ENCODE peak calls at places on chromosome 14, in four cellular contexts. One of them, this sample, is unnamed.
A peak's percentile ranks its signal among the peaks of the same experiment; 100 is the strongest.

GRCh38 chr14:94079891-94080605 is 954 bp downstream of the DDX24 start:
- DNase-seq in transverse colon: no peak
- DNase-seq in lung: no peak
- DNase-seq in breast epithelium: no peak
- DNase-seq in this sample: no peak

GRCh38 chr14:85296466-85297210 is 233.3 kb upstream of the FLRT2 start:
- DNase-seq in transverse colon: no peak
- DNase-seq in lung: no peak
- DNase-seq in breast epithelium: no peak
- DNase-seq in this sample: no peak

GRCh38 chr14:93975791-93976476 is 436 bp downstream of the ASB2 start:
- DNase-seq in transverse colon: no peak
- DNase-seq in lung: no peak
- DNase-seq in breast epithelium: no peak
- DNase-seq in this sample: no peak

GRCh38 chr14:77508249-77508648 is 9.6 kb upstream of the ISM2 start:
- DNase-seq in transverse colon: no peak
- DNase-seq in lung: no peak
- DNase-seq in breast epithelium: no peak
- DNase-seq in this sample: no peak

GRCh38 chr14:81348086-81348485 is 52.0 kb downstream of the STON2 start:
- DNase-seq in transverse colon: no peak
- DNase-seq in lung: no peak
- DNase-seq in breast epithelium: no peak
- DNase-seq in this sample: no peak

GRCh38 chr14:47665337-47666134 is 9.9 kb downstream of the MDGA2 start:
- DNase-seq in transverse colon: no peak
- DNase-seq in lung: no peak
- DNase-seq in breast epithelium: no peak
- DNase-seq in this sample: no peak

GRCh38 chr14:64997108-64997794 is 10.6 kb downstream of the FNTB start:
- DNase-seq in transverse colon: no peak
- DNase-seq in lung: no peak
- DNase-seq in breast epithelium: no peak
- DNase-seq in this sample: no peak

GRCh38 chr14:37411079-37411735 is 183.8 kb downstream of the FOXA1 start:
- DNase-seq in transverse colon: no peak
- DNase-seq in lung: no peak
- DNase-seq in breast epithelium: no peak
- DNase-seq in this sample: no peak

GRCh38 chr14:80587096-80587724 is 354.3 kb downstream of the CEP128 start:
- DNase-seq in transverse colon: no peak
- DNase-seq in lung: no peak
- DNase-seq in breast epithelium: no peak
- DNase-seq in this sample: no peak

GRCh38 chr14:96129128-96129736 is 75.4 kb upstream of the BDKRB2 start:
- DNase-seq in transverse colon: no peak
- DNase-seq in lung: no peak
- DNase-seq in breast epithelium: no peak
- DNase-seq in this sample: no peak

GRCh38 chr14:99573000-99573330 is 31.0 kb downstream of the CCDC85C start:
- DNase-seq in transverse colon: no peak
- DNase-seq in lung: no peak
- DNase-seq in breast epithelium: no peak
- DNase-seq in this sample: no peak

GRCh38 chr14:91482278-91483023 is 27.7 kb downstream of the PPP4R3A start:
- DNase-seq in transverse colon: no peak
- DNase-seq in lung: no peak
- DNase-seq in breast epithelium: no peak
- DNase-seq in this sample: no peak

GRCh38 chr14:33851931-33852330 is 98.9 kb downstream of the EGLN3 start:
- DNase-seq in transverse colon: no peak
- DNase-seq in lung: no peak
- DNase-seq in breast epithelium: no peak
- DNase-seq in this sample: no peak

GRCh38 chr14:76537912-76538647 is 162.1 kb downstream of the ESRRB start:
- DNase-seq in transverse colon: no peak
- DNase-seq in lung: no peak
- DNase-seq in breast epithelium: no peak
- DNase-seq in this sample: no peak

GRCh38 chr14:68013326-68013725 is 193.7 kb downstream of the RAD51B start:
- DNase-seq in transverse colon: no peak
- DNase-seq in lung: no peak
- DNase-seq in breast epithelium: no peak
- DNase-seq in this sample: no peak

GRCh38 chr14:61700104-61700886 is 5.0 kb downstream of the HIF1A start:
- DNase-seq in transverse colon: no peak
- DNase-seq in lung: no peak
- DNase-seq in breast epithelium: no peak
- DNase-seq in this sample: no peak

GRCh38 chr14:42911642-42912041 is 1305.0 kb downstream of the LRFN5 start:
- DNase-seq in transverse colon: no peak
- DNase-seq in lung: no peak
- DNase-seq in breast epithelium: no peak
- DNase-seq in this sample: no peak

GRCh38 chr14:92990456-92991430 is 67.8 kb downstream of the CHGA start:
- DNase-seq in transverse colon: no peak
- DNase-seq in lung: no peak
- DNase-seq in breast epithelium: no peak
- DNase-seq in this sample: no peak

GRCh38 chr14:92093320-92093719 is 13.1 kb downstream of the ATXN3 start:
- DNase-seq in transverse colon: no peak
- DNase-seq in lung: no peak
- DNase-seq in breast epithelium: no peak
- DNase-seq in this sample: no peak

GRCh38 chr14:62143235-62143634 is 381.0 kb downstream of the SNAPC1 start:
- DNase-seq in transverse colon: no peak
- DNase-seq in lung: no peak
- DNase-seq in breast epithelium: no peak
- DNase-seq in this sample: no peak

GRCh38 chr14:79544671-79545070 is 666.6 kb downstream of the DIO2 start:
- DNase-seq in transverse colon: no peak
- DNase-seq in lung: no peak
- DNase-seq in breast epithelium: no peak
- DNase-seq in this sample: no peak

GRCh38 chr14:76784881-76785280 is 23.6 kb downstream of the VASH1 start:
- DNase-seq in transverse colon: peak; percentile 64
- DNase-seq in lung: peak; percentile 65
- DNase-seq in breast epithelium: no peak
- DNase-seq in this sample: no peak

GRCh38 chr14:31877333-31877798 is 199.7 kb upstream of the ARHGAP5 start:
- DNase-seq in transverse colon: no peak
- DNase-seq in lung: no peak
- DNase-seq in breast epithelium: no peak
- DNase-seq in this sample: no peak

GRCh38 chr14:23580152-23580926 is 1.7 kb upstream of the JPH4 start:
- DNase-seq in transverse colon: no peak
- DNase-seq in lung: no peak
- DNase-seq in breast epithelium: no peak
- DNase-seq in this sample: no peak

GRCh38 chr14:93937519-93937918 is 10.4 kb downstream of the FAM181A start:
- DNase-seq in transverse colon: no peak
- DNase-seq in lung: no peak
- DNase-seq in breast epithelium: no peak
- DNase-seq in this sample: no peak

GRCh38 chr14:90599748-90600507 is 203.1 kb downstream of the CALM1 start:
- DNase-seq in transverse colon: no peak
- DNase-seq in lung: no peak
- DNase-seq in breast epithelium: no peak
- DNase-seq in this sample: no peak

GRCh38 chr14:38409081-38409705 is 153.3 kb upstream of the CLEC14A start:
- DNase-seq in transverse colon: no peak
- DNase-seq in lung: no peak
- DNase-seq in breast epithelium: no peak
- DNase-seq in this sample: no peak

GRCh38 chr14:92848941-92849340 is 54.8 kb downstream of the GOLGA5 start:
- DNase-seq in transverse colon: no peak
- DNase-seq in lung: no peak
- DNase-seq in breast epithelium: no peak
- DNase-seq in this sample: no peak

GRCh38 chr14:22915886-22916521 is 2.9 kb downstream of the RBM23 start:
- DNase-seq in transverse colon: no peak
- DNase-seq in lung: peak; percentile 62
- DNase-seq in breast epithelium: no peak
- DNase-seq in this sample: no peak

GRCh38 chr14:103142031-103142430 is 18.8 kb downstream of the TNFAIP2 start:
- DNase-seq in transverse colon: no peak
- DNase-seq in lung: no peak
- DNase-seq in breast epithelium: no peak
- DNase-seq in this sample: no peak

GRCh38 chr14:50399251-50400032 is 2.8 kb upstream of the CDKL1 start:
- DNase-seq in transverse colon: peak; percentile 80
- DNase-seq in lung: no peak
- DNase-seq in breast epithelium: no peak
- DNase-seq in this sample: no peak
- TF ChIP-seq CTCF in transverse colon: no peak
- TF ChIP-seq CTCF in lung: no peak
- TF ChIP-seq CTCF in breast epithelium: no peak
- TF ChIP-seq CTCF in this sample: no peak

DNA sequence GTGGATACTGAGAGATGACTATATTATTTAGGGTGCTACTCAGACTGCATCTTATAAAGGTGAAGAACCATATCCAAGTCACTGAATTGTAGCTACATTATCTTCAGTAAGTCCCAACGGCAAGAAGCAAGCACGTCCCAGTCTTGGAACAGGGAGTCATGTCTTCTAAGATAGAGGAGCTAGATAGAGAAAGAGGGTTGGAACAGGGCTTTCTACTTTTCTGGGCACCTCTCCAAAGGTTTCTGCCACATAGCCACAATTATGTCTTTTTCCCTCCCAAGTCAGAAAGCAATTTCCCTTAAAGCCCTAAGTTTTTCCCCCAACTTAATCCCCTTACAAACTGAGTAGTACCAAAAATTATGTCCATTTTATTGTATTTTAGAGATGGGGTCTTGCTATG is 22.4 kb downstream of the MAPK1IP1L start:
- DNase-seq in transverse colon: no peak
- DNase-seq in lung: no peak
- DNase-seq in breast epithelium: no peak
- DNase-seq in this sample: no peak
- H3K4me3 ChIP-seq in transverse colon: no peak overlapping the region
- H3K4me3 ChIP-seq in lung: no peak overlapping the region
- H3K4me3 ChIP-seq in breast epithelium: no peak overlapping the region
- H3K4me3 ChIP-seq in this sample: no peak overlapping the region

DNA sequence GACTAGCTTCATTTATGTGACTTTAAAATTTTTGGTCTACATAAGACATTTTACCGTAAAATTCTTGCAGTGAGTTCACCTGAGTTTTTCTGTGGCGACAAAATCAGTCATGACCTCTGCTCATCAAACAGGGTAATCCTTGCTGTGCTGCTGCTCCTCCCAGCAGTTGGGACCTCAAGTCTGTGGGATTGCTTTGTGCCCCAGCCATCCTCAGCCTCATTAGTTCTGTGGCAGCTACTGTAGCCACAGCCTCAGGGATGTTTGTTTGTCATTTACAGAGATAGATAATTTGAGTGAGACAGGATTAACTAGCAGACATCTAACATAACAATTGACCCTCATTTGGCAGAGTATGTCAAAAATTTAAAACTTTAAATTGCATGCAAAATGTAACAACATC is 357.0 kb downstream of the PCNX1 start:
- DNase-seq in transverse colon: no peak
- DNase-seq in lung: no peak
- DNase-seq in breast epithelium: no peak
- DNase-seq in this sample: no peak
- H3K9me3 ChIP-seq in transverse colon: peaks cover 2% of the 10 kb centered on the region
- H3K9me3 ChIP-seq in lung: peaks cover 5% of the 10 kb centered on the region
- H3K9me3 ChIP-seq in breast epithelium: peaks cover 5% of the 10 kb centered on the region
- H3K9me3 ChIP-seq in this sample: peaks cover 5% of the 10 kb centered on the region

DNA sequence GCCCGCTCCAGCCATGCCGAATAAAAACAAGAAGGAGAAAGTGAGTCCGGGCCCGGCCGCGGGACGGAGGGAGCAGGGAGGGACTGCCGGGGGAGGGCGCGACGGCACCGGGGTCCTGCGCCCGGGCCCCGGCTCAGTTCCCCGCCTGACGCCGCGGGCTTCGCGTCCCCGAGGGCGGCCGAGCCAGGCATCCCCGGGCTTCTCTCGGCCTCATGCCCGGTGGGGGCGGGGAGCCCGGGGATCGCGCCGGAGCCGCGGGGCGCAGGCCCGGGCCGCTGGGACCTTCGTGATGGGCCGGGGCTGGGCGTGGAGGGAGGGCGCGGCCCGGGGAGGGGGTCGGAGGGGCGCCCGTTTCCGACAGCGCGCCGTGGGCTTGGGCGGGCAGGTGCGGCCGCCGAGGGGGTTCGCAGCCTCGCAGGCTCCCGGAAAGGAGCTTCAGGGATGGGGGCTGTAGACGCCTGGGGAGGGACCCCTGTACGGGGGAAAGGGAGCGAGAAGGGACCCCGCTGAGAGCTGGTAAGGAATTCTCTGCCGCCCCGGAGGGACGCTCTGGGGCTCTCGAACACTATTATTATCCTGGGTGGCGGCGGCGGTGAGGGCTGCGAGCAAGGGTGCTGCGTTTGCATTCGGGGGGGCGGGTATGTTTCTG is 496 bp downstream of the PPP2R5C start:
- DNase-seq in transverse colon: peak; percentile 59
- DNase-seq in lung: no peak
- DNase-seq in breast epithelium: no peak
- DNase-seq in this sample: peak; percentile 20
- TF ChIP-seq CTCF in transverse colon: no peak
- TF ChIP-seq CTCF in lung: no peak
- TF ChIP-seq CTCF in breast epithelium: no peak
- TF ChIP-seq CTCF in this sample: no peak

DNA sequence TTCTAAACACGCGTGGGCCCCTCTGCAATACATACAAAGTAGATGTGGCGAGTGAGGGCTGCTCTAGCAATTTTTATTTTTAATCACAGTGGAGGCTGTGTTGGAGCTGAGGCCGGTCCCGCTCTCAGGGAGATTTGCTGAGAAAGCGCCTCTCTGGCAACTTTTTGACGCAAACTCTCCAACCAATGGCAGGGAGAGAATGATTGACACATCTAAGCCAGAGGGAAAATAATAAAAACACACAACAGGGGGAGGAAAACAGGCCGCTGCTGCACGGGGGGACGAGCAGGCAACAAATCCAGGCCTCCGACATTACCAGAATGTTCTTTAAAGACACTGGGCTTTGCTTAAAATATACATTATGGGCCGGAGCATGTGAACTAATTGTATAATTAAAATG is at the start of gene OTX2:
- DNase-seq in transverse colon: no peak
- DNase-seq in lung: no peak
- DNase-seq in breast epithelium: no peak
- DNase-seq in this sample: no peak
- H3K4me3 ChIP-seq in transverse colon: no peak within 1 kb of the TSS
- H3K4me3 ChIP-seq in lung: no peak within 1 kb of the TSS
- H3K4me3 ChIP-seq in breast epithelium: no peak within 1 kb of the TSS
- H3K4me3 ChIP-seq in this sample: no peak within 1 kb of the TSS

GRCh38 chr14:105924951-105925591 is 398.7 kb downstream of the TMEM121 start:
- DNase-seq in transverse colon: no peak
- DNase-seq in lung: no peak
- DNase-seq in breast epithelium: no peak
- DNase-seq in this sample: no peak
- H3K9me3 ChIP-seq in transverse colon: no peaks in the 10 kb centered on the region
- H3K9me3 ChIP-seq in lung: peaks cover 13% of the 10 kb centered on the region
- H3K9me3 ChIP-seq in breast epithelium: peaks cover 5% of the 10 kb centered on the region
- H3K9me3 ChIP-seq in this sample: no peaks in the 10 kb centered on the region

This sample was measured in esophagus squamous epithelium.